ENCODE peak calls at places on chromosomes 1 and 21, in eight cellular contexts. One of them, this sample, is unnamed.

GRCh38 chr1:41811051-41811795 is 107.5 kb downstream of the HIVEP3 start:
- DNase-seq in left ventricle myocardium superior: no peak
- DNase-seq in T-helper 1 cell: peak
- DNase-seq in stimulated activated CD8-positive, alpha-beta memory T cell treated with anti-CD3 and anti-CD28 coated beads, Interleukin-7, amount 100 ng/mL, for 1 hour: no peak
- DNase-seq in skeletal muscle cell: no peak
- DNase-seq in lower leg skin: no peak
- DNase-seq in ELF-1: no peak
- DNase-seq in HT1080: peak
- DNase-seq in this sample: no peak

GRCh38 chr1:209643295-209644020 is 8.8 kb downstream of the LAMB3 start:
- DNase-seq in left ventricle myocardium superior: peak
- DNase-seq in T-helper 1 cell: no peak
- DNase-seq in lower leg skin: no peak
- DNase-seq in ELF-1: no peak
- DNase-seq in stimulated activated CD8-positive, alpha-beta memory T cell treated with anti-CD3 and anti-CD28 coated beads, Interleukin-7, amount 100 ng/mL, for 1 hour: no peak
- DNase-seq in skeletal muscle cell: no peak
- DNase-seq in HT1080: no peak
- DNase-seq in this sample: peak

GRCh38 chr1:203799157-203799556 is 3.7 kb downstream of the ZBED6 start:
- DNase-seq in ELF-1: no peak
- DNase-seq in T-helper 1 cell: no peak
- DNase-seq in stimulated activated CD8-positive, alpha-beta memory T cell treated with anti-CD3 and anti-CD28 coated beads, Interleukin-7, amount 100 ng/mL, for 1 hour: no peak
- DNase-seq in skeletal muscle cell: no peak
- DNase-seq in HT1080: no peak
- DNase-seq in left ventricle myocardium superior: no peak
- DNase-seq in lower leg skin: no peak
- DNase-seq in this sample: no peak

GRCh38 chr1:2526824-2527552 is 592 bp upstream of the PANK4 start:
- DNase-seq in T-helper 1 cell: peak
- DNase-seq in left ventricle myocardium superior: peak
- DNase-seq in skeletal muscle cell: no peak
- DNase-seq in ELF-1: peak
- DNase-seq in lower leg skin: no peak
- DNase-seq in HT1080: peak
- DNase-seq in stimulated activated CD8-positive, alpha-beta memory T cell treated with anti-CD3 and anti-CD28 coated beads, Interleukin-7, amount 100 ng/mL, for 1 hour: no peak
- DNase-seq in this sample: peak

GRCh38 chr1:36366091-36366661 is 19.5 kb downstream of the STK40 start:
- DNase-seq in lower leg skin: no peak
- DNase-seq in stimulated activated CD8-positive, alpha-beta memory T cell treated with anti-CD3 and anti-CD28 coated beads, Interleukin-7, amount 100 ng/mL, for 1 hour: peak
- DNase-seq in left ventricle myocardium superior: peak
- DNase-seq in skeletal muscle cell: peak
- DNase-seq in T-helper 1 cell: peak
- DNase-seq in HT1080: no peak
- DNase-seq in ELF-1: peak
- DNase-seq in this sample: peak

GRCh38 chr1:108080448-108080847 is 115.5 kb upstream of the VAV3 start:
- DNase-seq in left ventricle myocardium superior: no peak
- DNase-seq in stimulated activated CD8-positive, alpha-beta memory T cell treated with anti-CD3 and anti-CD28 coated beads, Interleukin-7, amount 100 ng/mL, for 1 hour: peak
- DNase-seq in HT1080: no peak
- DNase-seq in T-helper 1 cell: peak
- DNase-seq in ELF-1: no peak
- DNase-seq in lower leg skin: no peak
- DNase-seq in skeletal muscle cell: no peak
- DNase-seq in this sample: no peak

GRCh38 chr21:25402134-25402957 is 204.9 kb downstream of the MRPL39 start:
- DNase-seq in lower leg skin: no peak
- DNase-seq in T-helper 1 cell: peak
- DNase-seq in HT1080: no peak
- DNase-seq in ELF-1: no peak
- DNase-seq in skeletal muscle cell: no peak
- DNase-seq in left ventricle myocardium superior: no peak
- DNase-seq in stimulated activated CD8-positive, alpha-beta memory T cell treated with anti-CD3 and anti-CD28 coated beads, Interleukin-7, amount 100 ng/mL, for 1 hour: no peak
- DNase-seq in this sample: no peak

GRCh38 chr1:155064813-155065436 is 1.4 kb downstream of the EFNA4 start:
- DNase-seq in T-helper 1 cell: no peak
- DNase-seq in HT1080: no peak
- DNase-seq in stimulated activated CD8-positive, alpha-beta memory T cell treated with anti-CD3 and anti-CD28 coated beads, Interleukin-7, amount 100 ng/mL, for 1 hour: no peak
- DNase-seq in ELF-1: no peak
- DNase-seq in skeletal muscle cell: no peak
- DNase-seq in lower leg skin: no peak
- DNase-seq in left ventricle myocardium superior: no peak
- DNase-seq in this sample: no peak

GRCh38 chr1:169360415-169360814 is 7.2 kb downstream of the NME7 start:
- DNase-seq in HT1080: no peak
- DNase-seq in left ventricle myocardium superior: no peak
- DNase-seq in lower leg skin: no peak
- DNase-seq in ELF-1: no peak
- DNase-seq in skeletal muscle cell: no peak
- DNase-seq in stimulated activated CD8-positive, alpha-beta memory T cell treated with anti-CD3 and anti-CD28 coated beads, Interleukin-7, amount 100 ng/mL, for 1 hour: no peak
- DNase-seq in T-helper 1 cell: no peak
- DNase-seq in this sample: no peak

GRCh38 chr1:63908016-63908415 is 134.2 kb downstream of the ROR1 start:
- DNase-seq in left ventricle myocardium superior: no peak
- DNase-seq in lower leg skin: no peak
- DNase-seq in stimulated activated CD8-positive, alpha-beta memory T cell treated with anti-CD3 and anti-CD28 coated beads, Interleukin-7, amount 100 ng/mL, for 1 hour: no peak
- DNase-seq in ELF-1: no peak
- DNase-seq in HT1080: no peak
- DNase-seq in T-helper 1 cell: no peak
- DNase-seq in skeletal muscle cell: no peak
- DNase-seq in this sample: no peak

GRCh38 chr1:5481889-5482288 is 510.3 kb downstream of the NPHP4 start:
- DNase-seq in HT1080: peak
- DNase-seq in lower leg skin: no peak
- DNase-seq in stimulated activated CD8-positive, alpha-beta memory T cell treated with anti-CD3 and anti-CD28 coated beads, Interleukin-7, amount 100 ng/mL, for 1 hour: peak
- DNase-seq in left ventricle myocardium superior: no peak
- DNase-seq in ELF-1: peak
- DNase-seq in T-helper 1 cell: peak
- DNase-seq in skeletal muscle cell: no peak
- DNase-seq in this sample: no peak

GRCh38 chr1:106480629-106481028 is 575.8 kb upstream of the PRMT6 start:
- DNase-seq in skeletal muscle cell: no peak
- DNase-seq in T-helper 1 cell: no peak
- DNase-seq in lower leg skin: no peak
- DNase-seq in left ventricle myocardium superior: no peak
- DNase-seq in HT1080: no peak
- DNase-seq in stimulated activated CD8-positive, alpha-beta memory T cell treated with anti-CD3 and anti-CD28 coated beads, Interleukin-7, amount 100 ng/mL, for 1 hour: no peak
- DNase-seq in ELF-1: no peak
- DNase-seq in this sample: no peak

GRCh38 chr1:12344611-12345299 is 114.9 kb downstream of the VPS13D start:
- DNase-seq in T-helper 1 cell: peak
- DNase-seq in skeletal muscle cell: no peak
- DNase-seq in left ventricle myocardium superior: peak
- DNase-seq in HT1080: no peak
- DNase-seq in ELF-1: no peak
- DNase-seq in stimulated activated CD8-positive, alpha-beta memory T cell treated with anti-CD3 and anti-CD28 coated beads, Interleukin-7, amount 100 ng/mL, for 1 hour: no peak
- DNase-seq in lower leg skin: peak
- DNase-seq in this sample: no peak

GRCh38 chr1:168830562-168830961 is 101.6 kb upstream of the DPT start:
- DNase-seq in skeletal muscle cell: no peak
- DNase-seq in lower leg skin: no peak
- DNase-seq in T-helper 1 cell: no peak
- DNase-seq in left ventricle myocardium superior: no peak
- DNase-seq in ELF-1: no peak
- DNase-seq in stimulated activated CD8-positive, alpha-beta memory T cell treated with anti-CD3 and anti-CD28 coated beads, Interleukin-7, amount 100 ng/mL, for 1 hour: no peak
- DNase-seq in HT1080: no peak
- DNase-seq in this sample: no peak

GRCh38 chr1:69569983-69570755 is 2.4 kb downstream of the LRRC7 start:
- DNase-seq in stimulated activated CD8-positive, alpha-beta memory T cell treated with anti-CD3 and anti-CD28 coated beads, Interleukin-7, amount 100 ng/mL, for 1 hour: no peak
- DNase-seq in T-helper 1 cell: no peak
- DNase-seq in HT1080: no peak
- DNase-seq in ELF-1: no peak
- DNase-seq in skeletal muscle cell: peak
- DNase-seq in left ventricle myocardium superior: no peak
- DNase-seq in lower leg skin: no peak
- DNase-seq in this sample: no peak

GRCh38 chr1:99469641-99470040 is 176.3 kb upstream of the PALMD start:
- DNase-seq in lower leg skin: no peak
- DNase-seq in stimulated activated CD8-positive, alpha-beta memory T cell treated with anti-CD3 and anti-CD28 coated beads, Interleukin-7, amount 100 ng/mL, for 1 hour: no peak
- DNase-seq in ELF-1: no peak
- DNase-seq in left ventricle myocardium superior: no peak
- DNase-seq in HT1080: peak
- DNase-seq in skeletal muscle cell: no peak
- DNase-seq in T-helper 1 cell: no peak
- DNase-seq in this sample: no peak

GRCh38 chr1:200979574-200980451 is 43.7 kb downstream of the KIF21B start:
- DNase-seq in stimulated activated CD8-positive, alpha-beta memory T cell treated with anti-CD3 and anti-CD28 coated beads, Interleukin-7, amount 100 ng/mL, for 1 hour: peak
- DNase-seq in left ventricle myocardium superior: no peak
- DNase-seq in lower leg skin: no peak
- DNase-seq in skeletal muscle cell: no peak
- DNase-seq in T-helper 1 cell: peak
- DNase-seq in ELF-1: peak
- DNase-seq in HT1080: peak
- DNase-seq in this sample: no peak

GRCh38 chr1:5980314-5981008 is 11.8 kb downstream of the NPHP4 start:
- DNase-seq in HT1080: peak
- DNase-seq in T-helper 1 cell: no peak
- DNase-seq in skeletal muscle cell: no peak
- DNase-seq in stimulated activated CD8-positive, alpha-beta memory T cell treated with anti-CD3 and anti-CD28 coated beads, Interleukin-7, amount 100 ng/mL, for 1 hour: no peak
- DNase-seq in ELF-1: peak
- DNase-seq in lower leg skin: no peak
- DNase-seq in left ventricle myocardium superior: peak
- DNase-seq in this sample: no peak

GRCh38 chr1:185401019-185401418 is 84.0 kb upstream of the IVNS1ABP start:
- DNase-seq in HT1080: peak
- DNase-seq in left ventricle myocardium superior: no peak
- DNase-seq in ELF-1: peak
- DNase-seq in lower leg skin: no peak
- DNase-seq in T-helper 1 cell: no peak
- DNase-seq in skeletal muscle cell: no peak
- DNase-seq in stimulated activated CD8-positive, alpha-beta memory T cell treated with anti-CD3 and anti-CD28 coated beads, Interleukin-7, amount 100 ng/mL, for 1 hour: no peak
- DNase-seq in this sample: no peak

GRCh38 chr1:205849619-205850355 is at the start of gene PM20D1:
- DNase-seq in ELF-1: peak
- DNase-seq in stimulated activated CD8-positive, alpha-beta memory T cell treated with anti-CD3 and anti-CD28 coated beads, Interleukin-7, amount 100 ng/mL, for 1 hour: peak
- DNase-seq in skeletal muscle cell: peak
- DNase-seq in HT1080: no peak
- DNase-seq in lower leg skin: peak
- DNase-seq in left ventricle myocardium superior: peak
- DNase-seq in T-helper 1 cell: peak
- DNase-seq in this sample: peak

GRCh38 chr1:224784606-224785328 is 144.7 kb upstream of the DNAH14 start:
- DNase-seq in lower leg skin: no peak
- DNase-seq in T-helper 1 cell: no peak
- DNase-seq in HT1080: peak
- DNase-seq in ELF-1: no peak
- DNase-seq in left ventricle myocardium superior: no peak
- DNase-seq in stimulated activated CD8-positive, alpha-beta memory T cell treated with anti-CD3 and anti-CD28 coated beads, Interleukin-7, amount 100 ng/mL, for 1 hour: no peak
- DNase-seq in skeletal muscle cell: peak
- DNase-seq in this sample: no peak

GRCh38 chr1:163071381-163072255 is 2.5 kb downstream of the RGS4 start:
- DNase-seq in stimulated activated CD8-positive, alpha-beta memory T cell treated with anti-CD3 and anti-CD28 coated beads, Interleukin-7, amount 100 ng/mL, for 1 hour: no peak
- DNase-seq in HT1080: peak
- DNase-seq in left ventricle myocardium superior: peak
- DNase-seq in T-helper 1 cell: peak
- DNase-seq in ELF-1: peak
- DNase-seq in skeletal muscle cell: peak
- DNase-seq in lower leg skin: peak
- DNase-seq in this sample: peak

GRCh38 chr1:184322253-184322652 is 64.6 kb upstream of the C1orf21 start:
- DNase-seq in stimulated activated CD8-positive, alpha-beta memory T cell treated with anti-CD3 and anti-CD28 coated beads, Interleukin-7, amount 100 ng/mL, for 1 hour: no peak
- DNase-seq in HT1080: no peak
- DNase-seq in lower leg skin: no peak
- DNase-seq in skeletal muscle cell: no peak
- DNase-seq in ELF-1: no peak
- DNase-seq in left ventricle myocardium superior: no peak
- DNase-seq in T-helper 1 cell: no peak
- DNase-seq in this sample: no peak

GRCh38 chr1:56330400-56331026 is 248.8 kb downstream of the PLPP3 start:
- DNase-seq in left ventricle myocardium superior: no peak
- DNase-seq in ELF-1: no peak
- DNase-seq in lower leg skin: no peak
- DNase-seq in HT1080: peak
- DNase-seq in skeletal muscle cell: peak
- DNase-seq in stimulated activated CD8-positive, alpha-beta memory T cell treated with anti-CD3 and anti-CD28 coated beads, Interleukin-7, amount 100 ng/mL, for 1 hour: no peak
- DNase-seq in T-helper 1 cell: peak
- DNase-seq in this sample: no peak

GRCh38 chr21:28781602-28782274 is 210.9 kb downstream of the LTN1 start:
- DNase-seq in T-helper 1 cell: no peak
- DNase-seq in stimulated activated CD8-positive, alpha-beta memory T cell treated with anti-CD3 and anti-CD28 coated beads, Interleukin-7, amount 100 ng/mL, for 1 hour: no peak
- DNase-seq in HT1080: peak
- DNase-seq in lower leg skin: no peak
- DNase-seq in left ventricle myocardium superior: no peak
- DNase-seq in skeletal muscle cell: no peak
- DNase-seq in ELF-1: no peak
- DNase-seq in this sample: no peak

GRCh38 chr21:32463889-32464300 is 51.4 kb downstream of the EVA1C start:
- DNase-seq in stimulated activated CD8-positive, alpha-beta memory T cell treated with anti-CD3 and anti-CD28 coated beads, Interleukin-7, amount 100 ng/mL, for 1 hour: no peak
- DNase-seq in ELF-1: no peak
- DNase-seq in T-helper 1 cell: no peak
- DNase-seq in lower leg skin: no peak
- DNase-seq in HT1080: peak
- DNase-seq in left ventricle myocardium superior: no peak
- DNase-seq in skeletal muscle cell: peak
- DNase-seq in this sample: no peak

GRCh38 chr1:184792450-184792969 is 37.9 kb upstream of the EDEM3 start:
- DNase-seq in lower leg skin: peak
- DNase-seq in left ventricle myocardium superior: peak
- DNase-seq in ELF-1: peak
- DNase-seq in HT1080: peak
- DNase-seq in skeletal muscle cell: peak
- DNase-seq in T-helper 1 cell: peak
- DNase-seq in stimulated activated CD8-positive, alpha-beta memory T cell treated with anti-CD3 and anti-CD28 coated beads, Interleukin-7, amount 100 ng/mL, for 1 hour: no peak
- DNase-seq in this sample: peak

GRCh38 chr21:18832950-18833349 is 429.4 kb upstream of the TMPRSS15 start:
- DNase-seq in T-helper 1 cell: no peak
- DNase-seq in lower leg skin: no peak
- DNase-seq in HT1080: peak
- DNase-seq in stimulated activated CD8-positive, alpha-beta memory T cell treated with anti-CD3 and anti-CD28 coated beads, Interleukin-7, amount 100 ng/mL, for 1 hour: no peak
- DNase-seq in skeletal muscle cell: peak
- DNase-seq in ELF-1: peak
- DNase-seq in left ventricle myocardium superior: no peak
- DNase-seq in this sample: no peak

GRCh38 chr1:154866257-154866994 is 3.7 kb downstream of the KCNN3 start:
- DNase-seq in T-helper 1 cell: no peak
- DNase-seq in left ventricle myocardium superior: no peak
- DNase-seq in lower leg skin: no peak
- DNase-seq in stimulated activated CD8-positive, alpha-beta memory T cell treated with anti-CD3 and anti-CD28 coated beads, Interleukin-7, amount 100 ng/mL, for 1 hour: no peak
- DNase-seq in HT1080: peak
- DNase-seq in ELF-1: no peak
- DNase-seq in skeletal muscle cell: no peak
- DNase-seq in this sample: no peak

GRCh38 chr1:225875044-225875822 is 6.9 kb downstream of the TMEM63A start:
- DNase-seq in left ventricle myocardium superior: peak
- DNase-seq in ELF-1: peak
- DNase-seq in stimulated activated CD8-positive, alpha-beta memory T cell treated with anti-CD3 and anti-CD28 coated beads, Interleukin-7, amount 100 ng/mL, for 1 hour: no peak
- DNase-seq in T-helper 1 cell: no peak
- DNase-seq in lower leg skin: no peak
- DNase-seq in HT1080: peak
- DNase-seq in skeletal muscle cell: no peak
- DNase-seq in this sample: no peak

GRCh38 chr1:161068306-161069200 is 1.1 kb downstream of the ARHGAP30 start:
- DNase-seq in lower leg skin: no peak
- DNase-seq in T-helper 1 cell: peak
- DNase-seq in stimulated activated CD8-positive, alpha-beta memory T cell treated with anti-CD3 and anti-CD28 coated beads, Interleukin-7, amount 100 ng/mL, for 1 hour: peak
- DNase-seq in left ventricle myocardium superior: peak
- DNase-seq in ELF-1: no peak
- DNase-seq in skeletal muscle cell: no peak
- DNase-seq in HT1080: peak
- DNase-seq in this sample: peak

GRCh38 chr1:7100479-7100878 is 315.2 kb downstream of the CAMTA1 start:
- DNase-seq in skeletal muscle cell: no peak
- DNase-seq in left ventricle myocardium superior: no peak
- DNase-seq in lower leg skin: no peak
- DNase-seq in T-helper 1 cell: no peak
- DNase-seq in HT1080: no peak
- DNase-seq in ELF-1: no peak
- DNase-seq in stimulated activated CD8-positive, alpha-beta memory T cell treated with anti-CD3 and anti-CD28 coated beads, Interleukin-7, amount 100 ng/mL, for 1 hour: no peak
- DNase-seq in this sample: no peak

GRCh38 chr1:26066857-26067256 is 573 bp downstream of the TRIM63 start:
- DNase-seq in T-helper 1 cell: no peak
- DNase-seq in ELF-1: peak
- DNase-seq in lower leg skin: no peak
- DNase-seq in HT1080: no peak
- DNase-seq in stimulated activated CD8-positive, alpha-beta memory T cell treated with anti-CD3 and anti-CD28 coated beads, Interleukin-7, amount 100 ng/mL, for 1 hour: no peak
- DNase-seq in left ventricle myocardium superior: peak
- DNase-seq in skeletal muscle cell: no peak
- DNase-seq in this sample: no peak